ENCODE peak calls at places on chromosomes 6 and 20, in nine cellular contexts. One of them, this sample, is unnamed.

GRCh38 chr6:143419526-143419925 is 31.0 kb downstream of the ADAT2 start:
- DNase-seq in WTC11: no peak
- DNase-seq in COR-L47: no peak
- DNase-seq in PC-9: no peak
- DNase-seq in IMR-90: no peak
- DNase-seq in CD8-positive, alpha-beta memory T cell: no peak
- DNase-seq in activated naive CD4-positive, alpha-beta T cell: no peak
- DNase-seq in stimulated activated naive CD8-positive, alpha-beta T cell treated with anti-CD3 and anti-CD28 coated beads, Interleukin-15, amount 100 ng/mL, for 72 hours: no peak
- DNase-seq in left lung: no peak
- DNase-seq in this sample: no peak

GRCh38 chr6:33609444-33610034 is 11.6 kb upstream of the ITPR3 start:
- DNase-seq in activated naive CD4-positive, alpha-beta T cell: no peak
- DNase-seq in CD8-positive, alpha-beta memory T cell: no peak
- DNase-seq in COR-L47: no peak
- DNase-seq in left lung: no peak
- DNase-seq in PC-9: no peak
- DNase-seq in stimulated activated naive CD8-positive, alpha-beta T cell treated with anti-CD3 and anti-CD28 coated beads, Interleukin-15, amount 100 ng/mL, for 72 hours: no peak
- DNase-seq in IMR-90: peak; percentile 74
- DNase-seq in WTC11: no peak
- DNase-seq in this sample: no peak

GRCh38 chr20:11844691-11845090 is 73.0 kb upstream of the BTBD3 start:
- DNase-seq in left lung: no peak
- DNase-seq in stimulated activated naive CD8-positive, alpha-beta T cell treated with anti-CD3 and anti-CD28 coated beads, Interleukin-15, amount 100 ng/mL, for 72 hours: no peak
- DNase-seq in PC-9: no peak
- DNase-seq in COR-L47: no peak
- DNase-seq in IMR-90: no peak
- DNase-seq in CD8-positive, alpha-beta memory T cell: no peak
- DNase-seq in WTC11: no peak
- DNase-seq in activated naive CD4-positive, alpha-beta T cell: no peak
- DNase-seq in this sample: no peak

GRCh38 chr20:42046686-42047085 is 428.5 kb upstream of the CHD6 start:
- DNase-seq in IMR-90: no peak
- DNase-seq in COR-L47: no peak
- DNase-seq in activated naive CD4-positive, alpha-beta T cell: no peak
- DNase-seq in PC-9: no peak
- DNase-seq in WTC11: no peak
- DNase-seq in stimulated activated naive CD8-positive, alpha-beta T cell treated with anti-CD3 and anti-CD28 coated beads, Interleukin-15, amount 100 ng/mL, for 72 hours: no peak
- DNase-seq in CD8-positive, alpha-beta memory T cell: no peak
- DNase-seq in left lung: no peak
- DNase-seq in this sample: no peak

GRCh38 chr20:50023116-50023802 is 40.5 kb downstream of the SNAI1 start:
- DNase-seq in activated naive CD4-positive, alpha-beta T cell: no peak
- DNase-seq in WTC11: no peak
- DNase-seq in COR-L47: no peak
- DNase-seq in PC-9: no peak
- DNase-seq in left lung: no peak
- DNase-seq in IMR-90: no peak
- DNase-seq in CD8-positive, alpha-beta memory T cell: no peak
- DNase-seq in stimulated activated naive CD8-positive, alpha-beta T cell treated with anti-CD3 and anti-CD28 coated beads, Interleukin-15, amount 100 ng/mL, for 72 hours: no peak
- DNase-seq in this sample: no peak

GRCh38 chr6:5373430-5373829 is 112.1 kb downstream of the FARS2 start:
- DNase-seq in CD8-positive, alpha-beta memory T cell: no peak
- DNase-seq in PC-9: no peak
- DNase-seq in WTC11: no peak
- DNase-seq in left lung: no peak
- DNase-seq in IMR-90: no peak
- DNase-seq in activated naive CD4-positive, alpha-beta T cell: no peak
- DNase-seq in stimulated activated naive CD8-positive, alpha-beta T cell treated with anti-CD3 and anti-CD28 coated beads, Interleukin-15, amount 100 ng/mL, for 72 hours: no peak
- DNase-seq in COR-L47: no peak
- DNase-seq in this sample: no peak

GRCh38 chr6:41713161-41713649 is 22.2 kb downstream of the TFEB start:
- DNase-seq in stimulated activated naive CD8-positive, alpha-beta T cell treated with anti-CD3 and anti-CD28 coated beads, Interleukin-15, amount 100 ng/mL, for 72 hours: no peak
- DNase-seq in activated naive CD4-positive, alpha-beta T cell: no peak
- DNase-seq in WTC11: no peak
- DNase-seq in CD8-positive, alpha-beta memory T cell: no peak
- DNase-seq in COR-L47: peak; percentile 75
- DNase-seq in left lung: peak; percentile 87
- DNase-seq in PC-9: peak; percentile 93
- DNase-seq in IMR-90: peak; percentile 45
- DNase-seq in this sample: no peak

GRCh38 chr6:46102123-46102522 is 27.7 kb upstream of the ENPP4 start:
- DNase-seq in stimulated activated naive CD8-positive, alpha-beta T cell treated with anti-CD3 and anti-CD28 coated beads, Interleukin-15, amount 100 ng/mL, for 72 hours: no peak
- DNase-seq in IMR-90: no peak
- DNase-seq in PC-9: no peak
- DNase-seq in activated naive CD4-positive, alpha-beta T cell: no peak
- DNase-seq in left lung: no peak
- DNase-seq in COR-L47: no peak
- DNase-seq in WTC11: no peak
- DNase-seq in CD8-positive, alpha-beta memory T cell: no peak
- DNase-seq in this sample: no peak

GRCh38 chr6:88376759-88377387 is 210.7 kb upstream of the CNR1 start:
- DNase-seq in CD8-positive, alpha-beta memory T cell: no peak
- DNase-seq in PC-9: no peak
- DNase-seq in left lung: no peak
- DNase-seq in activated naive CD4-positive, alpha-beta T cell: no peak
- DNase-seq in COR-L47: no peak
- DNase-seq in IMR-90: peak; percentile 6
- DNase-seq in stimulated activated naive CD8-positive, alpha-beta T cell treated with anti-CD3 and anti-CD28 coated beads, Interleukin-15, amount 100 ng/mL, for 72 hours: no peak
- DNase-seq in WTC11: no peak
- DNase-seq in this sample: no peak

This sample was measured in cortex of kidney.